ENCODE peak calls at places on chromosomes 2 and 18, in six cellular contexts. F is neural progenitor cell, Q is AG04449, O is A673, E is suprapubic skin, A is SK-N-SH. Y is an unnamed sample.

GRCh38 chr2:65146067-65146466 is 16.2 kb upstream of the RAB1A start:
- DNase-seq in O (no peak), Q (no peak), A (no peak), F (no peak), E (no peak), Y (peak; percentile 33)

GRCh38 chr18:50797147-50797546 is 22.7 kb downstream of the MRO start:
- DNase-seq in F (no peak), E (no peak), O (no peak), A (no peak), Q (no peak), Y (no peak)

GRCh38 chr2:174914894-174915760 is 90.1 kb downstream of the CHN1 start:
- DNase-seq in Q (no peak), O (peak; percentile 61), E (no peak), F (no peak), A (peak; percentile 31), Y (peak; percentile 54)

GRCh38 chr2:13583609-13584008 is 866.9 kb downstream of the TRIB2 start:
- DNase-seq in O (no peak), Q (no peak), F (no peak), A (no peak), E (no peak), Y (no peak)

GRCh38 chr18:62177271-62177670 is 9.6 kb downstream of the PIGN start:
- DNase-seq in O (no peak), A (no peak), Q (no peak), E (no peak), F (no peak), Y (no peak)

GRCh38 chr18:3036108-3036507 is 23.2 kb upstream of the LPIN2 start:
- DNase-seq in Q (no peak), F (no peak), E (no peak), O (no peak), A (no peak), Y (no peak)

GRCh38 chr2:240857039-240858008 is 11.3 kb upstream of the AGXT start:
- DNase-seq in E (no peak), O (no peak), F (no peak), Q (no peak), A (no peak), Y (no peak)

GRCh38 chr2:168518555-168519066 is 62.5 kb downstream of the CERS6 start:
- DNase-seq in O (peak; percentile 31), A (no peak), E (no peak), Q (no peak), F (peak; percentile 70), Y (peak; percentile 78)

GRCh38 chr2:63614448-63614968 is 25.7 kb downstream of the MDH1 start:
- DNase-seq in F (peak; percentile 52), A (no peak), O (no peak), Q (peak; percentile 71), E (no peak), Y (peak; percentile 24)

GRCh38 chr2:46983065-46983801 is 67.6 kb upstream of the MCFD2 start:
- DNase-seq in F (no peak), O (no peak), Q (no peak), A (peak; percentile 63), E (no peak), Y (no peak)

GRCh38 chr2:221060335-221060734 is 511.8 kb downstream of the EPHA4 start:
- DNase-seq in Q (no peak), F (no peak), A (no peak), E (no peak), O (no peak), Y (peak; percentile 3)

GRCh38 chr2:237091779-237092436 is 6.2 kb downstream of the COPS8 start:
- DNase-seq in E (no peak), A (no peak), Q (no peak), F (no peak), O (no peak), Y (no peak)

GRCh38 chr2:102063360-102063947 is 71.7 kb downstream of the IL1R2 start:
- DNase-seq in A (no peak), Q (no peak), O (no peak), F (no peak), E (peak; percentile 83), Y (no peak)

GRCh38 chr18:74570266-74570665 is 27.4 kb upstream of the ZNF407 start:
- DNase-seq in A (no peak), E (no peak), Q (no peak), F (no peak), O (no peak), Y (no peak)

GRCh38 chr18:35477497-35477896 is 20.3 kb downstream of the INO80C start:
- DNase-seq in F (no peak), A (no peak), E (no peak), Q (no peak), O (no peak), Y (no peak)
- H3K4me3 ChIP-seq in F (no peak overlapping the region), A (no peak overlapping the region), E (no peak overlapping the region), Q (no peak overlapping the region), O (no peak overlapping the region), Y (no peak overlapping the region)

GRCh38 chr2:191845876-191846786 is 757 bp downstream of the CAVIN2 start:
- DNase-seq in F (no peak), E (no peak), A (no peak), O (no peak), Q (no peak), Y (no peak)
- H3K4me3 ChIP-seq in F (no peak overlapping the region), E (peak overlapping the region; percentile 48), A (peak overlapping the region; percentile 14), O (no peak overlapping the region), Q (peak overlapping the region; percentile 39), Y (peak overlapping the region; percentile 38)

DNA sequence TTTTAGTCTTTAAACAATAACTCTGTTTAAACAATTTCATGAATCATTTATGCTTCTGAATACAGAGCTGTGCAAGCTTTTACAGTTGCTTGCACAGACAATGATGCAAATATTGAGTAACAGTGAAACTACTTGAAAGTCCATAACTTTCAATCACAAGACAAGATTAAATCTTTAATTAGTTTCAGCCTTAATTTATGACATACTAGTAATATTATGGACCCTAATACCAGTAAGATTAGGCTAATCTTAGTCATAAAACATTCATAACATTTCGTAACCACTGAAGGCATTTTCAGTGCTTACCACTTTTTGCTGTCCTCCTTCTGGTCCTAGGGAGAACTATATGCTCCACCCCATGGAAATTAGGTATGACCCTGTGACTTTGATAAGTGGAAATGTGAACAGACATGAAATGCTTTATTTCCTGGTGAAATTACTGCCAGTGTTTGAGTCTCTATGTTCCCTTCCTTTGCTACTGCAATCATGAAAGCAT is 1.8 kb upstream of the COBLL1 start:
- DNase-seq in E (no peak), O (peak; percentile 23), A (no peak), F (no peak), Q (no peak), Y (no peak)
- H3K4me3 ChIP-seq in E (no peak overlapping the region), O (no peak overlapping the region), A (no peak overlapping the region), F (no peak overlapping the region), Q (no peak overlapping the region), Y (no peak overlapping the region)

DNA sequence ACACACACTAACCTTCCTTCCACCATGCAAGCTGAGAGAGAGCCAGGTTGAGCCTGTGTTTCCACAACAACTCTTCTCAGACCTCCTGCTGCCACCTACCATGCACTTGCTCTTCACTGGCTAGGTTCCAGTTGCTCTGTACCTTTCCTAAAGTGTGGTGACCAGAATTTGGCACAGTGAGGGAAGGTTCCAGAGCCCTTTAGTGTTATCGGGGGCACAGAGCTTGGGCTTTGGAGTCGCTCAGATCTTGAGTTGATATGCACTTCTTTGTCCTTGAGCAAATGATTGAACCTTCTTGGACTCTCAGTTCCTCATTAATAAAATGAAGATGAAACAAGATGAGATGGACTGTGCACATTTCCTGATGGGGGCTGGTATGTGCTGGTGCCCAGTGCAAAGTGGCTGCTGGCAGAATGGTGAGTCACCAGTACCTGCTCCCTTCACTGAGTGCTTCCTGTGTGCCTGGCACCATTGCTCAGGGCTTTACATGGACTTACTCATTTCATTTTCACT is 47.1 kb downstream of the NEDD4L start:
- DNase-seq in O (no peak), A (no peak), F (no peak), Q (no peak), E (no peak), Y (no peak)
- H3K4me3 ChIP-seq in O (no peak overlapping the region), A (no peak overlapping the region), F (no peak overlapping the region), Q (no peak overlapping the region), E (no peak overlapping the region), Y (no peak overlapping the region)

GRCh38 chr2:110720547-110720946 is 11.8 kb upstream of the ACOXL start:
- DNase-seq in Q (no peak), F (no peak), E (no peak), O (no peak), A (no peak), Y (no peak)
- H3K4me3 ChIP-seq in Q (no peak overlapping the region), F (no peak overlapping the region), E (no peak overlapping the region), O (no peak overlapping the region), A (no peak overlapping the region), Y (no peak overlapping the region)

GRCh38 chr2:182447843-182448242 is 21.0 kb upstream of the PDE1A start:
- DNase-seq in Q (peak; percentile 60), A (no peak), O (no peak), F (no peak), E (no peak), Y (no peak)
- H3K4me3 ChIP-seq in Q (no peak overlapping the region), A (no peak overlapping the region), O (no peak overlapping the region), F (no peak overlapping the region), E (no peak overlapping the region), Y (no peak overlapping the region)

DNA sequence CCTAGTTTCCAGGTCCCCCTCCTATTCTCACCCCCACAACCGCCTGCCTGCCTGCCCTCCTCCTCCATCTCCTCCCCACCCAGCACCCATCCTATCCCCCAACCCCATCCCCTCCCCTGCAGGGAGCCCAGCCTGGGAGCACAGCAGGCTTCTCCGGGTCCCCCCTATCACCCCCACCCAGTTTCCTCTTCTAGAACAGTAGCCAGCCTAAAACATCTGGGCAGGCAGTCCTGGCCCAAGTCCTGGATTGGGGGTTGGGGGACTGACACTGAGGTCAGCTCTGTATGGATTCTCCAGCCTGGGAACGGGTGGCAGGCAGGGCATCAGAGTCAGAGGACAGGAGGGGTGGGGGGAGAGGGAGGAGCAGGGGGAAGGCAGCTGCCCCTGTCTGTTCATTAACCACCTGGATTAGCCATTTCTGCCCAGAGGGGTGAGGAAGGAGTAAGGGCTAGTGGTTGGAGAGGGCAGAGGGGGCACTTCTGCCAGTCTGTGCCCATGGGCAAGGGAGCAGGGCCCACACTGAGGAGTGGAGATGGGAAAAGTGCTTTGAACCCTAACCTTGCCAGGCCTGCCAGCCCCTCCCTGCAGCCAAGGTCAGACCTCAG is 60.0 kb downstream of the TNS1 start:
- DNase-seq in A (no peak), Q (no peak), O (no peak), F (no peak), E (no peak), Y (peak; percentile 17)
- H3K4me3 ChIP-seq in A (peak overlapping the region; percentile 38), Q (peak overlapping the region; percentile 89), O (no peak overlapping the region), F (no peak overlapping the region), E (peak overlapping the region; percentile 44), Y (no peak overlapping the region)

GRCh38 chr2:181393472-181393871 is 63.7 kb upstream of the ITGA4 start:
- DNase-seq in F (no peak), E (no peak), O (peak; percentile 33), Q (peak; percentile 24), A (peak; percentile 26), Y (peak; percentile 68)
- H3K4me3 ChIP-seq in F (no peak overlapping the region), E (no peak overlapping the region), O (no peak overlapping the region), Q (no peak overlapping the region), A (no peak overlapping the region), Y (no peak overlapping the region)